ENCODE peak calls at places on chromosomes 1 and 21, in four cellular contexts. L, D, O and E are unnamed samples.

GRCh38 chr1:198633675-198634121 is 5.1 kb upstream of the PTPRC start:
- DNase-seq in D (no peak), L (no peak), O (no peak), E (no peak)

GRCh38 chr1:10638559-10639300 is 157.7 kb downstream of the CASZ1 start:
- DNase-seq in L (no peak), D (no peak), O (peak; percentile 16), E (no peak)

GRCh38 chr1:232635778-232636356 is 5.9 kb upstream of the SIPA1L2 start:
- DNase-seq in D (no peak), L (no peak), O (peak; percentile 68), E (peak; percentile 22)

GRCh38 chr1:94769551-94769950 is 50.6 kb upstream of the SLC44A3 start:
- DNase-seq in L (no peak), O (no peak), D (no peak), E (no peak)

GRCh38 chr1:150578278-150579109 is 916 bp downstream of the MCL1 start:
- DNase-seq in O (peak; percentile 91), L (peak; percentile 87), D (peak; percentile 82), E (peak; percentile 78)

GRCh38 chr1:161486806-161487482 is 18.3 kb upstream of the FCGR2A start:
- DNase-seq in L (no peak), O (peak; percentile 72), D (peak; percentile 21), E (peak; percentile 62)

GRCh38 chr1:208201241-208201640 is 42.9 kb downstream of the PLXNA2 start:
- DNase-seq in O (peak; percentile 96), L (no peak), D (peak; percentile 64), E (peak; percentile 89)

GRCh38 chr21:43644609-43645008 is 14.7 kb downstream of the HSF2BP start:
- DNase-seq in D (no peak), O (peak; percentile 33), L (no peak), E (no peak)

GRCh38 chr1:211323156-211324063 is 3.2 kb upstream of the TRAF5 start:
- DNase-seq in D (peak; percentile 41), L (no peak), O (peak; percentile 83), E (no peak)

GRCh38 chr1:198662821-198663220 is 24.0 kb downstream of the PTPRC start:
- DNase-seq in O (no peak), L (no peak), D (no peak), E (no peak)

GRCh38 chr1:210568631-210569030 is 239.9 kb downstream of the HHAT start:
- DNase-seq in O (no peak), D (no peak), L (no peak), E (no peak)

GRCh38 chr1:53619811-53620619 is 118.9 kb downstream of the GLIS1 start:
- DNase-seq in O (peak; percentile 56), D (peak; percentile 8), L (peak; percentile 52), E (no peak)

GRCh38 chr1:59169703-59170102 is 127.2 kb upstream of the FGGY start:
- DNase-seq in L (no peak), O (no peak), D (no peak), E (no peak)

GRCh38 chr1:206098242-206098919 is 18.8 kb downstream of the AVPR1B start:
- DNase-seq in L (no peak), D (no peak), O (no peak), E (no peak)

GRCh38 chr21:16976132-16976666 is 536.6 kb upstream of the CXADR start:
- DNase-seq in O (peak; percentile 6), D (no peak), L (no peak), E (no peak)

GRCh38 chr1:108892356-108893140 is 15.8 kb downstream of the GPSM2 start:
- DNase-seq in O (peak; percentile 42), D (no peak), L (no peak), E (no peak)

GRCh38 chr1:196997428-196997827 is 20.1 kb downstream of the CFHR5 start:
- DNase-seq in O (peak; percentile 50), L (no peak), D (no peak), E (no peak)

GRCh38 chr1:47211796-47212269 is 20.2 kb downstream of the TAL1 start:
- DNase-seq in D (no peak), O (no peak), L (peak; percentile 71), E (no peak)

GRCh38 chr1:156128749-156129682 is 14.5 kb downstream of the LMNA start:
- DNase-seq in O (peak; percentile 80), D (peak; percentile 83), L (peak; percentile 91), E (peak; percentile 85)

GRCh38 chr1:145689922-145690321 is 17.2 kb downstream of the PDZK1 start:
- DNase-seq in L (no peak), D (no peak), O (no peak), E (no peak)

GRCh38 chr1:21854090-21854750 is 42.2 kb downstream of the LDLRAD2 start:
- DNase-seq in O (no peak), L (no peak), D (no peak), E (no peak)
- TF ChIP-seq CTCF in O (no peak), L (no peak), D (no peak), E (no peak)

GRCh38 chr1:204592246-204592948 is 76.2 kb downstream of the MDM4 start:
- DNase-seq in L (peak; percentile 37), D (no peak), O (no peak), E (no peak)
- H3K4me3 ChIP-seq in L (no peak overlapping the region), D (no peak overlapping the region), O (no peak overlapping the region), E (no peak overlapping the region)

GRCh38 chr21:19508442-19508841 is 1104.9 kb upstream of the TMPRSS15 start:
- DNase-seq in L (no peak), O (no peak), D (no peak), E (no peak)

GRCh38 chr21:19508844-19509243 is 1105.3 kb upstream of the TMPRSS15 start:
- DNase-seq in L (no peak), O (no peak), D (no peak), E (no peak)

GRCh38 chr21:19507682-19508260 is 1104.2 kb upstream of the TMPRSS15 start:
- DNase-seq in D (no peak), L (no peak), O (no peak), E (no peak)

GRCh38 chr21:19510057-19510456 is 1106.5 kb upstream of the TMPRSS15 start:
- DNase-seq in O (no peak), L (no peak), D (no peak), E (no peak)

DNA sequence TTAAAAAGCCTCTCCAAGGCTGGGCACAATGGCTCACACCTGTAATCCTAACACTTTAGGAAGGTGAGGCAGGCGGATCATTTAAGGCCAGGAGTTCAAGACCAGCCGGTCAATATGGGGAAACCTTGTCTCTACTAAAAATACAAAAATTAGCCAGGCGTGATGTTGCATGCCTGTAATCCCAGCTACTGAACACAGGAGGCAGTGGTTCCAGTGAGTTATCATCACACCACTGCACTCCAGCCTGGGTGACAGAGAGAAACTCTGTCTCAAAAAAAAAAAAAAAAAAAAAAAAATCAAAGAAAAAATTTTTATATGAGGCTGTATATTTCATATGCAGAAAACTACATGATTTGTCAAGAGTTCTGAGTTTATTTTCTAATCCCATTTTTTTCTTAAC is 1107.1 kb upstream of the TMPRSS15 start:
- DNase-seq in L (no peak), O (no peak), D (no peak), E (no peak)
- TF ChIP-seq CTCF in L (no peak), O (no peak), D (no peak), E (no peak)

DNA sequence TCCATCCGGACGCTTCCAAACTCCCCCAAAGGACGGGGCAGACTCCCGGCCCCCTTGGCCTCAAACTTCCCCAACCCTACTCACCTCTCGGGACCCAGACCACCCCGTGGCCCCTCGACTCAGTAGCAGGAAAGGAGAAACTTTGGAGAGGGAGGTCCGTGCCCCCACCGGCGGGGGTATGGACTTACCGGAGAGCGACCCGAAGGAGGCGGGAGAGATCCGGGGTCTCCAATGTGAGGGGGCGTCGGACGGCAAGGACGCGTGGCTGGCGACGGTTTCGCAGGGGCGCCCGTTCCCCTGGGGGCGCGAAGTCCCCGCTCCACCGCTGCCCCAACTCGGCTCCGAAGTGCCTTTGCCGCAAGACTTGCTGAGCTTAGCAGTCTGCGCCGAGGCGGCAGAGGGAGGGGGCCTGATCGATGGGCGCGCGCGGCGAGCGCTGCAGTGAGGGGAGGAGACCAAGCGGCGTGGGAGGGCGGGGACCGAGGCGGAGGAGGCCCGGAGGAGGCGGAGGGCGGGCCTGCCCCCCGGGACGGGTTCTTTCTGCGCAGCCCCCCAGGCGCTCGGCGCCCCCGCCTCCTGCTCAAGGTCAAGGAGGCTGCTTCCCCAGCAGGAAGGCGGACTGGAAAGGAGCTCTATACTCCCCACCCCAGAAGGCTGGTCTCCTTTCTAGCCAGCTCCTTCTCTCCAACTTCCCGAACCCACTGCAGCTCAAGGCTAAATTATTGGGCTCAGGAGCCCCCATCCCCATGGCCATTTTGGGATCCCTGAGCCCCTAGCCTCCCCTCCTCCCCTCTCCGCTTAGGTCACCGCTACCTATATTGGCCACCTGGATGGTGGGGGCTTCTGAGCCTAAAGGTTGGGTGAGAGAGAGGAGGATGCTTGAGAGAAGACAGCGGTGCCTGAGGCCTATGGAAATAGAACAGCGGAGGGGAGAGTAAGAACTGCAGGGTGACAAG is at the start of gene SYT2:
- DNase-seq in O (peak; percentile 44), L (peak; percentile 63), D (no peak), E (no peak)
- H3K4me3 ChIP-seq in O (no peak within 1 kb of the TSS), L (peak within 1 kb of the TSS; percentile 36), D (peak within 1 kb of the TSS; percentile 32), E (peak within 1 kb of the TSS; percentile 17)

GRCh38 chr1:17356387-17356992 is 15.5 kb upstream of the PADI6 start:
- DNase-seq in D (no peak), O (no peak), L (no peak), E (no peak)

GRCh38 chr1:17360272-17360956 is 11.6 kb upstream of the PADI6 start:
- DNase-seq in L (no peak), D (no peak), O (no peak), E (no peak)

GRCh38 chr1:17359808-17360207 is 12.2 kb upstream of the PADI6 start:
- DNase-seq in O (no peak), D (no peak), L (no peak), E (no peak)

GRCh38 chr1:17358557-17358956 is 13.4 kb upstream of the PADI6 start:
- DNase-seq in D (no peak), O (no peak), L (no peak), E (no peak)

DNA sequence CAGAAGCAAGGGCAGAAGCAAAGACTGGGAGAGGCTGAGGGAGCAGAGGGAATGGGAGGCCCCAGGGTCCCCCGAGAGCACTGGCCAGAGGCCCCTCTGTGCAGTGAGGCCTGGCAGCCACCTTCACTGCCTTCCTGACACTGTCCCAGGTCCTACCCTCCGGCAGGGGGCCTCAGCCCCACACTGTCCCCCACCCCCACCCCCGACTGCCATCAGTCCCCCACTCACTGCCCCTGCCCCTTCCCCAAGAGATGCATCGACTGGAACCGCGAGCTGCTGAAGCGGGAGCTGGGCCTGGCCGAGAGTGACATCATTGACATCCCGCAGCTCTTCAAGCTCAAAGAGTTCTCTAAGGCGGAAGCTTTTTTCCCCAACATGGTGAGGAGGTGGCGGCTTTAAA is 13.0 kb upstream of the PADI6 start:
- DNase-seq in O (no peak), D (no peak), L (no peak), E (no peak)
- TF ChIP-seq CTCF in O (no peak), D (no peak), L (no peak), E (no peak)